ENCODE peak calls at places on chromosomes 3 and 15, in four cellular contexts. O is GM23338, N is GM03348, H is GM23248. K is an unnamed sample.

GRCh38 chr3:103992469-103992868 is 1374.2 kb upstream of the ALCAM start:
- DNase-seq in O (peak; percentile 30), N (no peak), H (no peak), K (no peak)

GRCh38 chr15:82113116-82113715 is 67.4 kb upstream of the MEX3B start:
- DNase-seq in O (no peak), N (no peak), H (no peak), K (no peak)

GRCh38 chr3:153032891-153033290 is 129.1 kb upstream of the RAP2B start:
- DNase-seq in O (no peak), N (no peak), H (no peak), K (no peak)

GRCh38 chr3:100045696-100046095 is 68.6 kb downstream of the FILIP1L start:
- DNase-seq in O (peak; percentile 51), N (peak; percentile 75), H (peak; percentile 86), K (peak; percentile 76)

GRCh38 chr15:58454950-58455401 is 23.2 kb downstream of the LIPC start:
- DNase-seq in O (no peak), N (no peak), H (no peak), K (no peak)

GRCh38 chr3:99909714-99910508 is 92.2 kb downstream of the CMSS1 start:
- DNase-seq in O (no peak), N (no peak), H (peak; percentile 89), K (peak; percentile 61)

GRCh38 chr15:80072285-80072684 is 12.8 kb downstream of the ZFAND6 start:
- DNase-seq in O (peak; percentile 91), N (peak; percentile 77), H (peak; percentile 90), K (peak; percentile 95)

GRCh38 chr15:29832709-29833108 is 10.4 kb upstream of the TJP1 start:
- DNase-seq in O (no peak), N (no peak), H (no peak), K (no peak)

GRCh38 chr3:33544126-33544525 is 103.9 kb upstream of the UBP1 start:
- DNase-seq in O (no peak), N (peak; percentile 19), H (peak; percentile 67), K (peak; percentile 50)

GRCh38 chr15:44144992-44145391 is 50.1 kb downstream of the FRMD5 start:
- DNase-seq in O (no peak), N (no peak), H (no peak), K (no peak)

GRCh38 chr3:30513374-30514152 is 92.8 kb upstream of the TGFBR2 start:
- DNase-seq in O (no peak), N (no peak), H (no peak), K (no peak)

GRCh38 chr3:171614318-171614967 is 154.2 kb upstream of the TNIK start:
- DNase-seq in O (peak; percentile 72), N (peak; percentile 52), H (peak; percentile 52), K (no peak)

GRCh38 chr3:41158947-41159346 is 40.4 kb upstream of the CTNNB1 start:
- DNase-seq in O (no peak), N (no peak), H (no peak), K (no peak)

GRCh38 chr3:76501315-76501714 is 538.6 kb upstream of the ROBO2 start:
- DNase-seq in O (no peak), N (no peak), H (no peak), K (no peak)

GRCh38 chr3:88986834-88987233 is 120.6 kb upstream of the EPHA3 start:
- DNase-seq in O (no peak), N (peak; percentile 39), H (peak; percentile 79), K (peak; percentile 65)

GRCh38 chr3:50326182-50326541 is 1.9 kb downstream of the TUSC2 start:
- DNase-seq in O (no peak), N (no peak), H (no peak), K (no peak)

GRCh38 chr15:34796847-34797246 is 1.5 kb upstream of the ACTC1 start:
- DNase-seq in O (no peak), N (no peak), H (no peak), K (no peak)

GRCh38 chr3:851098-851790 is 241.6 kb upstream of the CNTN6 start:
- DNase-seq in O (peak; percentile 50), N (no peak), H (no peak), K (no peak)

GRCh38 chr3:64222501-64222900 is 2.8 kb downstream of the PRICKLE2 start:
- DNase-seq in O (no peak), N (no peak), H (no peak), K (no peak)

GRCh38 chr15:70584441-70584837 is 178.9 kb downstream of the UACA start:
- DNase-seq in O (no peak), N (no peak), H (no peak), K (no peak)

GRCh38 chr3:33426068-33426467 is 14.1 kb downstream of the UBP1 start:
- DNase-seq in O (peak; percentile 89), N (no peak), H (no peak), K (no peak)

GRCh38 chr15:80619677-80620076 is 75.4 kb upstream of the ABHD17C start:
- DNase-seq in O (no peak), N (peak; percentile 36), H (peak; percentile 49), K (peak; percentile 28)

GRCh38 chr15:92069308-92070244 is 216.1 kb downstream of the SLCO3A1 start:
- DNase-seq in O (no peak), N (peak; percentile 87), H (peak; percentile 90), K (peak; percentile 51)

GRCh38 chr3:2838533-2839157 is 271.5 kb downstream of the IL5RA start:
- DNase-seq in O (no peak), N (no peak), H (no peak), K (no peak)

GRCh38 chr15:86829251-86829650 is 749.6 kb downstream of the AGBL1 start:
- DNase-seq in O (no peak), N (no peak), H (no peak), K (no peak)

GRCh38 chr15:89750560-89751542 is at the start of gene MESP1:
- DNase-seq in O (peak; percentile 97), N (peak; percentile 98), H (peak; percentile 97), K (peak; percentile 90)

GRCh38 chr15:55632434-55632833 is 44.3 kb upstream of the PYGO1 start:
- DNase-seq in O (no peak), N (no peak), H (no peak), K (no peak)

GRCh38 chr3:71076361-71076997 is 507.0 kb downstream of the FOXP1 start:
- DNase-seq in O (no peak), N (peak; percentile 21), H (peak; percentile 79), K (peak; percentile 58)

GRCh38 chr3:75396316-75396802 is 267.8 kb upstream of the FRG2C start:
- DNase-seq in O (peak; percentile 27), N (peak; percentile 19), H (peak; percentile 30), K (no peak)

GRCh38 chr15:67828969-67829646 is 3.8 kb downstream of the SKOR1 start:
- DNase-seq in O (peak; percentile 39), N (no peak), H (no peak), K (no peak)

GRCh38 chr3:157785071-157785826 is 282.0 kb upstream of the VEPH1 start:
- DNase-seq in O (peak; percentile 8), N (peak; percentile 57), H (peak; percentile 95), K (peak; percentile 93)

GRCh38 chr3:112643621-112644236 is 2.8 kb upstream of the CCDC80 start:
- DNase-seq in O (peak; percentile 24), N (no peak), H (peak; percentile 24), K (no peak)

GRCh38 chr15:57647071-57647790 is 55.5 kb downstream of the MYZAP start:
- DNase-seq in O (no peak), N (no peak), H (peak; percentile 4), K (no peak)

GRCh38 chr3:133479895-133480669 is 80.2 kb downstream of the BFSP2 start:
- DNase-seq in O (no peak), N (no peak), H (no peak), K (no peak)

GRCh38 chr15:100592898-100593297 is 9.1 kb downstream of the LINS1 start:
- DNase-seq in O (no peak), N (no peak), H (no peak), K (peak; percentile 61)

GRCh38 chr15:48354694-48355303 is 23.6 kb downstream of the DUT start:
- DNase-seq in O (no peak), N (peak; percentile 49), H (peak; percentile 76), K (no peak)

K was measured in HFFc6.